ENCODE peak calls at places on chromosome 16, in six cellular contexts. E is mesendoderm, Y is H1, R is IMR-90, V is mesenchymal stem cell, Z is H9. H is an unnamed sample.

GRCh38 chr16:85471469-85472431 is 141.4 kb upstream of the GSE1 start:
- DNase-seq in R (no peak), V (no peak), E (no peak), Z (no peak), Y (no peak), H (no peak)

GRCh38 chr16:24188143-24188542 is 68.0 kb upstream of the CACNG3 start:
- DNase-seq in Y (no peak), Z (no peak), R (no peak), V (no peak), E (no peak), H (no peak)

GRCh38 chr16:55655709-55656694 is at the start of gene SLC6A2:
- DNase-seq in R (no peak), E (peak), V (no peak), Y (peak), Z (peak), H (peak)

GRCh38 chr16:31706925-31707324 is 166.7 kb upstream of the ZNF267 start:
- DNase-seq in Z (no peak), E (no peak), V (no peak), R (no peak), Y (no peak), H (no peak)

GRCh38 chr16:19809693-19810092 is 75.0 kb downstream of the GPRC5B start:
- DNase-seq in V (no peak), E (no peak), Y (no peak), Z (no peak), R (no peak), H (no peak)

GRCh38 chr16:68228652-68229051 is 7.3 kb downstream of the ESRP2 start:
- DNase-seq in V (no peak), E (no peak), Y (no peak), R (no peak), Z (no peak), H (no peak)

GRCh38 chr16:87686697-87687570 is 78.9 kb downstream of the KLHDC4 start:
- DNase-seq in E (no peak), V (no peak), R (no peak), Y (no peak), Z (no peak), H (no peak)

GRCh38 chr16:1108299-1109252 is 12.5 kb upstream of the C1QTNF8 start:
- DNase-seq in Y (no peak), E (no peak), R (peak), Z (no peak), V (no peak), H (no peak)

GRCh38 chr16:23994615-23995014 is 158.8 kb downstream of the PRKCB start:
- DNase-seq in Y (no peak), Z (no peak), R (no peak), V (no peak), E (no peak), H (no peak)

DNA sequence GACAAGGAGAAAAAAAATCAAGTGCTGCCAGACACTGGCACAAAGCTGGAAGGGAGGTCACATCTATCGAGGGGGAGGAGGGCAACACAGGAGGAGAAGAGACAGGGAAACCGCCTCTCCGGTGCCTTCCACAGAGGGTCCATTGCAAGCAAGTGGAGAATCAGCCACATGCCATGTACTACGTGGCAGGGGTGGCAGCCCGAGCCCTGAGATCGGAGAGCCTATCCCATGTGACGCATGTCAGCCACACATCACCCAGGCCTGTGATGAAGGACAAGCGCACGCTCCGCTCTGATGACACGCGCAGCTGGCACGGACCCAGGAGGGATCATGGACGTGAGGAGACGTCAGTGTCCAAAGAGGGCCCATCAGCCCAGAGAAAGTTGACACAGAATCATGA is 30.1 kb downstream of the ADCY9 start:
- DNase-seq in V (no peak), R (no peak), Z (no peak), Y (no peak), E (no peak), H (no peak)
- H3K18ac ChIP-seq in V (no peak), R (no peak), Z (no peak), Y (no peak), E (no peak), H (peak)

DNA sequence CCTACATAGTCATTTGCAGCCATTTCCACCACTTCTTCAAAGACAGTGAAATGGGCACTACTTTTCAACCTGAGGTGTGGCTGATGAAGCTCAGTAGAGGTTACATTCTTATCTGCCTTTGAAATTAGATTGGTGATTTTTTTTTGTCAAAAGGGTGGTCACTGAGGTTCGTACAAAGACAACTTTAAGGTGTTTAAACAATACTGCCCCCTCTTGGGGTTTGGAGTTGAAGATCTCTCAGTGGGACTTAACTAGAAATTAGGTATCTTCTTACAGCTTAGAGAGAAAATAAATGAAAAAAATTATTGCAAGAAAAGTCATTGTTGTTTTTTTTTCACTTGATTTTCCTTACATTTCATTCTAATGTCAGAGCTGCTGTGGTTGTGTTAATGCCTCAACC is 713.2 kb downstream of the CDH11 start:
- DNase-seq in V (no peak), R (no peak), Z (no peak), Y (no peak), E (peak), H (no peak)
- H4K8ac ChIP-seq in V (no peak), R (no peak), Z (no peak), Y (no peak), E (no peak), H (no peak)

GRCh38 chr16:57517397-57518367 is 18.7 kb downstream of the CCDC102A start:
- DNase-seq in V (no peak), Z (no peak), Y (no peak), E (no peak), R (no peak), H (no peak)

GRCh38 chr16:57516773-57517172 is 19.6 kb downstream of the CCDC102A start:
- DNase-seq in E (no peak), V (no peak), R (no peak), Y (no peak), Z (no peak), H (no peak)

GRCh38 chr16:57519796-57520360 is 16.5 kb downstream of the CCDC102A start:
- DNase-seq in Y (peak), E (peak), Z (peak), R (peak), V (peak), H (no peak)

GRCh38 chr16:57518922-57519321 is 17.4 kb downstream of the CCDC102A start:
- DNase-seq in Z (no peak), V (no peak), Y (no peak), R (no peak), E (no peak), H (no peak)

GRCh38 chr16:57518520-57518919 is 17.9 kb downstream of the CCDC102A start:
- DNase-seq in V (no peak), Z (peak), R (no peak), Y (no peak), E (no peak), H (no peak)
- H3K18ac ChIP-seq in V (no peak), Z (no peak), R (no peak), Y (no peak), E (no peak), H (no peak)

GRCh38 chr16:83807327-83807709 is 460 bp upstream of the HSBP1 start:
- DNase-seq in V (no peak), R (no peak), Y (no peak), E (no peak), Z (no peak), H (no peak)
- H4K8ac ChIP-seq in V (peak), R (peak), Y (peak), E (no peak), Z (no peak), H (peak)

DNA sequence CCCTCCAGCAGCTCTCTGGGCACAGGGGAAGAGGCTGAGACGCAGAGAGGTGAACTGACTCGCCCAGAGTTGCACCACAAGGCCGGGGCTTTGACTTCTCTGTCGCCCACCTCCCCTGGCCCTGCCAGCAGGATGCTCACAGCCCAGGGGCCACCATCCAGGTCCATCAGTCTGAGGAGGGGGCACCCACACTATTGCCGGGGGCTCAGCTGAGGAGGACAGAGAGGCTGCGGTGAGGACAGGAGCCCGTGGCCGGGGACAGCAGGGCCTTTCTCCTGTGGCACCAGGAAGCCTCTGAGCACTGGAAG is 32.6 kb downstream of the KDM8 start:
- DNase-seq in R (no peak), E (no peak), Z (no peak), V (no peak), Y (no peak), H (no peak)
- H3K18ac ChIP-seq in R (peak), E (no peak), Z (no peak), V (peak), Y (no peak), H (peak)

GRCh38 chr16:57628008-57628781 is at the start of gene ADGRG1:
- DNase-seq in E (peak), R (peak), Z (peak), V (peak), Y (peak), H (peak)
- H4K8ac ChIP-seq in E (no peak), R (peak), Z (no peak), V (peak), Y (no peak), H (peak)

DNA sequence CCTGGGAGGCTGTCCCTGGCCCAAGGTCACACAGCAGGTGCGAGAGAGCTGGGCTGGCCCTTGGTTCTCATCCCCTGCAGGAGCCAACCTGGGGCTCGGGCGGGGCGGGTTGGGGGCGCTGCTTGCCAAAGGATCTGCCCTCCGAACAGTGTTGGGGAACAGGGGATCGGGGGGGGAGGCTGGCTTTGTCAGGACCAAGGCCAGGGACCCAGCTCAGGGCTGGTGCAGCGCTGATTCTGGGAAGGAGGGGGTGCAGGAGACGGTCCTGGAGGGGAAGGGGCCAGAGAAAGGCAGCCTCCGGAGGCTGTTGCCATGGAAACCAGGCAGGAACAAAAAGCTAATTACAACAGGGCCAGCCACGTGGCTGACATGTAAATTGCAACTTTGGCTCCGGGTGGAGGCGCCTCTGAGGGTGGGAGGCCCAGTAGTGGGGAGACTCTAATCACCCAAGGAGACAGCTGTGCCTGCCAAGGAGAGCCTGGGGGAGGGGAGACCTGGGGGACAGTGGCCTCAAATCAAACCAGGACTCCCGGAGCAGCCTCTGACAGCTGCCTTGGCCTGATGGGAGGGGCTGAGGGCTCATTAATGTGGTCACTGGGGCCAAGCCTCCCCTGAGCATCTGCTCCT is 1.3 kb downstream of the TUBB3 start:
- DNase-seq in V (peak), R (peak), Y (peak), E (peak), Z (peak), H (peak)
- H3K18ac ChIP-seq in V (peak), R (no peak), Y (no peak), E (no peak), Z (no peak), H (peak)

DNA sequence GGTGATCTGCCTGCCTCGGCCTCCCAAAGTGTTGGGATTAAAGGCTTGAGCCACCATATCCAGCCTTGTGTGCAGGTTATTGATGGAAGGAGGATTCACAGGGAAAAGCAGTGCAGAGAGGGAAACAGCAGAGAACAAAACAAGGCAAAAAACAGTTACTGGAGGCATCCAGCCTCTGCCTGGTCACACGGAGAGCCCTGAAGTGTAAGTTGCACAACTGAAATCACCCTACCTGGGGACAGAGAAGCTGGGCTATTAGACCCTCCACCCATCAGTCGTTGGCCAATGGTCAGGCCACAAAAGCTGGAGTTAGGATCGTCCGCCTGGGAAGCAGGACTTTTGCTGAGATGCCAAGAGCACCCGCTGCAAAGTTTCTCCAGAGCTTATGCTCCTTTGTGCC is 57.9 kb upstream of the BCO1 start:
- DNase-seq in E (no peak), R (no peak), V (no peak), Y (no peak), Z (no peak), H (no peak)
- H4K8ac ChIP-seq in E (no peak), R (peak), V (no peak), Y (no peak), Z (peak), H (no peak)

DNA sequence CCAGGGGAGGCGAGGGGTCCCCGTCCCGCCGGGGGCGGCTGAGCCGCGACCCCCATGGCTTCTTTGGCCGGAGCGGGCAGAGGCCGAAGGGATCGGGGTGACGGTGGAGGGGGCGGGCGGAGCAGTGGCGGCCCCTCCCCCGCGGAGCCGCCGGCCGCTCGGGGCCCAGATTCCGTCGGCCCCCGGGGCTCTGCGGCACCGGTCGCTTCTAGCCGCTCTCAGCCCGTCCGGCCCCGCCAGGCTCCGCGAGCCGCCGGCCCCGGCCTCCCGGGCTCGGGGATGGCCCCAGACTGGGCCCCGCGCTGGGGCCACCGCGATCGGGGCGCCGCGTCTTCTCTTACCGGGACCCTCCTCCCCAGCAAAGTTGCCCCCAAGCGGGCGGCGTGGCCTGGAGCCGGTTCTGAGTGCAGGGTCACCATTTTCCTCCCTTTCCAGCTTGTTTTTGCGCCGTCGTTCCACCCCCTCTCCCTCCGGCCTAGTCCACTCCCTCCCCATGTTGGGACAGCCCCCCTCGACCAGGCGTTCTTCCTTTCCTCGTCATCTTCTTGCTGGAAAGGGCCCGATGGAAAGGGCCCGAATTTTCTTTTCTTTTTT is 768 bp downstream of the NFAT5 start:
- DNase-seq in Y (peak), E (no peak), V (peak), Z (peak), R (peak), H (peak)
- H3K18ac ChIP-seq in Y (peak), E (peak), V (peak), Z (peak), R (peak), H (peak)

GRCh38 chr16:49838639-49839461 is 17.1 kb downstream of the ZNF423 start:
- DNase-seq in V (no peak), Z (no peak), Y (no peak), E (no peak), R (no peak), H (peak)
- H4K8ac ChIP-seq in V (no peak), Z (no peak), Y (peak), E (no peak), R (no peak), H (no peak)